ENCODE peak calls at places on chromosome X, in five cellular contexts. P is left ventricle myocardium inferior, M is fibroblast of pulmonary artery, L is AG09319, O is nephron progenitor cell. R is an unnamed sample.

GRCh38 chrX:130770615-130771014 is 132.4 kb downstream of the ENOX2 start:
- DNase-seq in O (no peak), P (no peak), M (peak), L (no peak), R (no peak)

GRCh38 chrX:18892881-18893280 is 91.0 kb downstream of the PHKA2 start:
- DNase-seq in M (no peak), P (no peak), O (no peak), L (no peak), R (no peak)

GRCh38 chrX:31070057-31070468 is 1.8 kb downstream of the FTHL17 start:
- DNase-seq in O (no peak), M (no peak), P (no peak), L (no peak), R (no peak)

GRCh38 chrX:65596270-65596669 is 61.7 kb upstream of the LAS1L start:
- DNase-seq in L (no peak), M (peak), P (no peak), O (no peak), R (no peak)

GRCh38 chrX:47264507-47265173 is 31.8 kb downstream of the USP11 start:
- DNase-seq in O (no peak), L (no peak), P (no peak), M (peak), R (no peak)

GRCh38 chrX:35728481-35728880 is 69.7 kb upstream of the MAGEB16 start:
- DNase-seq in O (no peak), L (no peak), M (no peak), P (no peak), R (no peak)

GRCh38 chrX:68833448-68833805 is 4.6 kb downstream of the EFNB1 start:
- DNase-seq in L (no peak), M (no peak), O (no peak), P (no peak), R (no peak)

GRCh38 chrX:71315917-71316316 is 14.4 kb downstream of the ITGB1BP2 start:
- DNase-seq in P (no peak), L (peak), M (peak), O (no peak), R (peak)

GRCh38 chrX:107700317-107700774 is 72.0 kb downstream of the PRPS1 start:
- DNase-seq in P (no peak), M (peak), L (no peak), O (no peak), R (no peak)

GRCh38 chrX:8649969-8650368 is 82.0 kb downstream of the ANOS1 start:
- DNase-seq in P (no peak), L (no peak), M (no peak), O (no peak), R (no peak)

GRCh38 chrX:67563469-67564448 is 19.9 kb downstream of the AR start:
- DNase-seq in L (no peak), M (peak), O (no peak), P (peak), R (no peak)

GRCh38 chrX:55907968-55908607 is 190.5 kb downstream of the RRAGB start:
- DNase-seq in M (peak), L (no peak), P (peak), O (peak), R (no peak)

GRCh38 chrX:34578237-34578636 is 78.8 kb downstream of the TMEM47 start:
- DNase-seq in P (no peak), O (no peak), L (peak), M (peak), R (no peak)

GRCh38 chrX:29541038-29541437 is 674.3 kb upstream of the MAGEB2 start:
- DNase-seq in M (no peak), O (no peak), P (no peak), L (no peak), R (no peak)

GRCh38 chrX:17788439-17788838 is 51.1 kb downstream of the SCML1 start:
- DNase-seq in P (no peak), M (peak), L (no peak), O (peak), R (peak)

GRCh38 chrX:151722241-151722846 is 6.5 kb downstream of the FATE1 start:
- DNase-seq in L (peak), P (peak), O (peak), M (peak), R (no peak)
- TF ChIP-seq CTCF in L (peak), P (peak), O (peak), M (peak), R (peak)

DNA sequence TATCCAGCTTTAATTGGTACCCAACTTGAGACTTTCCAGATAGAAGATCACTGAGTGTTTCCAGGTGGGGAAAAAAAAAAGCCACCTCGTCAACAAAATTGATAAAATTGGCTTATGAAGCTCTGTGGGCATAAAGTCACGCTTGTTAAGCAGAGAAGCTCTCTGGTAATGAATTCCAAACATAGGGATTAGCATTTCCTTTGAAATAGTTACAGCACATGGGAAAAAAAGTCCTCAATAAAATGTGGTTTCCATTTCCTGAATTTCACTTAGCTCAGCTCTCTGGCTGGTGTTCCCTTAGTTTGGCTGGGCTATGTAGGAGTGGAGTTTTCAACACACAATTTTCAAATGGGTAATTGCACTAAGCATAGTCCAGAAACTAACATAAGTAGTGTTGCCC is 445.9 kb downstream of the SMARCA1 start:
- DNase-seq in O (no peak), P (no peak), L (no peak), M (no peak), R (no peak)
- TF ChIP-seq CTCF in O (no peak), P (no peak), L (no peak), M (no peak), R (no peak)

DNA sequence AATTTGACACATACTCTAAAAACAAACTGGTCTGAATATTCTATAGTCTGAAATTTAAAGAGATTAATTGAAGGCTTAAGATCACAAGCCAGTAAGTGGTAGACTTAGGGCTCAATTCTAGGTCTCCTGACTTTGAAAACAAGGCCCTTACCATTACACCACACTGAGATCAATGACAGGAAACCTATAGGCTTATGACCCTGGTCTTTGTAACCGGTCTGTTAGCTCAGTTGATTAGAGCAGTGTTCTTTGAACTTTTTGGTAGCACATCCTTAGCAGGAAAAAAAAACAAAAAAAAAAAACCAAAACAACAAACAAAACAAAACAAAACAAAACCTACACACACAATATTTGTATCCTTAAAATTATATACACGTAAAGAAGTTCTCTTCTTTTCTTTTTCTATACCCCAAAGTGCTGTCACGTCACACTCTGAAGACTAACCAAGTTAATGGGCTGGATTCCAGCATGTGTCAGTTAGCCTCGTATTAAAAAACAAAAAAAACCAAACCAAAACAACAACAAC is 55.4 kb downstream of the RPS6KA3 start:
- DNase-seq in L (no peak), O (no peak), P (no peak), M (no peak), R (no peak)
- TF ChIP-seq CTCF in L (no peak), O (no peak), P (no peak), M (no peak), R (no peak)

DNA sequence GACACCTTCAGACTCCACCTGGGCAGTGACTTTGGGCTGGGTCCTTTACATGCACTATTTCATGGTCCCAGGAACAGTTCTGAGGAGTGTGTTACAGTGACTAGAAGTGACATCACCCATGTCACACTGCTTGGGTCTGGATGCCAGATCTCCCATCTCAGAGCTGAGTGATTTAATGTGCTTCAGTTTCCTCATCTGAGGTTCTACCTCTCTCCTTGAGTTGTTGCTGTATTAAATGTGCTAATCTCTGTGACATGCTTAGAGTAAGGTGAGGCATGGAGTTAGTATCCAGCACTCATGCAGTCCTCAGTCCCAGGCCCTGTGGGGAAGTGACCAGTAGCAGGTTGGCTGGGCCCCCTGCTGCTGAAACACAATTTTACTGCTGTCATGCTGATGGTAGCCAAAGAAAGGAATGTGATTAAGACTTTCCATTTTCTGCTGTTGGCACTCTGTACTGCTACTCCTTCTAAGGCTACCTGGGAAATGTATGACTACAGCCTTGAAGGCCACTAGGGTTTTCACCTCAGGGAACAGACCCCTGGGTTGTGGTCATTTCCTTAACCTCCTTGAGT is 639.6 kb downstream of the MID1IP1 start:
- DNase-seq in P (no peak), O (no peak), L (no peak), M (no peak), R (no peak)
- TF ChIP-seq CTCF in P (no peak), O (no peak), L (no peak), M (no peak), R (no peak)

DNA sequence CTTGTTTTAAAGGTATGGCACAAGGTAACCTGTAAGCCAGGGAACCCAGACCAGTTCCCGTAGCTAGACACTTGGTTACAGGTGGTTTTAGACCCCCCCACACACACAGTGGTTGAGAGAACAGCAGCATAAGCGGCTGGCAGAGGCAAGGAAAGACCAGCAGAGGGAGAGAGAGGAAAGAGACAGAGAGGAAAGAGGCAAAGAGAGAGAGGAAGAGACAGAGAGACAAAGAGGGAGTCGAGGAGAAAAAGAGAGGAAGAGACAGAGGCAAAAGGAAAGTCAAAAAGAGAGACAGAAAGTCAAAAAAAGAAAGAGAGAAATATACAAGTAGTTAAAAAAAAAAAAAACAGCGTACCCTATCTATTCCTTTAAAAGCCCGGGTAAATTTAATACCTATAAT is 19.5 kb upstream of the PCSK1N start:
- DNase-seq in L (no peak), O (no peak), P (no peak), M (peak), R (no peak)
- TF ChIP-seq CTCF in L (peak), O (no peak), P (no peak), M (peak), R (peak)

DNA sequence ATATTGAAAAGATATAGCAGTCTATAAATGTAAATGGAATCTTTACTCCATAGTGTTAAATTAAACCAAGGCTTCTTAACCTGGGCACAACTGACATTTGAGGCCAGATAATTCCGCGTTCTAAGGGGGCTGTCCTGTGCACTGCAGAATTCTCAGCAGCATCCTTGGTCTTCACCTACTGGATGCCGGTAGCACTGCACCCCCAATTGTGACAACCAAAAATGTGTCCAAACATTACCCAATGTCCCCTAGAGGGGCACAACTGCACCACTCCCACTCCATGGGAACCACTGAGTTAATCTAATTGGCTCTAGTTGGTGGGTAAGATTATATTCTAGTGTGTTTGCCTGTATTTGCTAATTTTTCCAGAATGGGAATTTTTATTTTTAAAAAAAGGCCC is 16.6 kb downstream of the AP1S2 start:
- DNase-seq in L (no peak), M (no peak), P (no peak), O (peak), R (no peak)
- TF ChIP-seq CTCF in L (no peak), M (peak), P (peak), O (peak), R (no peak)

GRCh38 chrX:110924871-110925270 is 129.3 kb upstream of the CHRDL1 start:
- DNase-seq in L (no peak), O (no peak), P (no peak), M (no peak), R (no peak)
- TF ChIP-seq CTCF in L (no peak), O (no peak), P (no peak), M (no peak), R (no peak)